ENCODE peak calls at places on chromosomes 1 and 21, in nine cellular contexts. One of them, this sample, is unnamed.

GRCh38 chr21:36846624-36847023 is 119.8 kb downstream of the HLCS start:
- DNase-seq in lung: no peak
- DNase-seq in A673: no peak
- DNase-seq in fibroblast of lung: no peak
- DNase-seq in ovary: no peak
- DNase-seq in glutamatergic neuron: no peak
- DNase-seq in prostate gland: peak
- DNase-seq in endothelial cell: no peak
- DNase-seq in GM23338: no peak
- DNase-seq in this sample: peak

GRCh38 chr1:10599194-10599861 is 124.6 kb downstream of the PEX14 start:
- DNase-seq in ovary: no peak
- DNase-seq in lung: no peak
- DNase-seq in A673: no peak
- DNase-seq in glutamatergic neuron: no peak
- DNase-seq in fibroblast of lung: peak
- DNase-seq in GM23338: no peak
- DNase-seq in prostate gland: no peak
- DNase-seq in endothelial cell: no peak
- DNase-seq in this sample: no peak

GRCh38 chr1:24364975-24365678 is 46.0 kb downstream of the GRHL3 start:
- DNase-seq in fibroblast of lung: peak
- DNase-seq in GM23338: no peak
- DNase-seq in glutamatergic neuron: no peak
- DNase-seq in lung: no peak
- DNase-seq in endothelial cell: no peak
- DNase-seq in A673: peak
- DNase-seq in ovary: no peak
- DNase-seq in prostate gland: no peak
- DNase-seq in this sample: no peak

GRCh38 chr1:234069760-234070159 is 165.3 kb downstream of the SLC35F3 start:
- DNase-seq in fibroblast of lung: peak
- DNase-seq in endothelial cell: no peak
- DNase-seq in A673: peak
- DNase-seq in ovary: no peak
- DNase-seq in glutamatergic neuron: no peak
- DNase-seq in GM23338: peak
- DNase-seq in prostate gland: no peak
- DNase-seq in lung: no peak
- DNase-seq in this sample: peak

GRCh38 chr1:248818505-248819374 is 7.0 kb downstream of the SH3BP5L start:
- DNase-seq in lung: no peak
- DNase-seq in fibroblast of lung: no peak
- DNase-seq in glutamatergic neuron: no peak
- DNase-seq in ovary: no peak
- DNase-seq in prostate gland: no peak
- DNase-seq in endothelial cell: no peak
- DNase-seq in GM23338: no peak
- DNase-seq in A673: no peak
- DNase-seq in this sample: no peak

GRCh38 chr1:226964068-226964425 is 24.0 kb downstream of the COQ8A start:
- DNase-seq in prostate gland: no peak
- DNase-seq in ovary: no peak
- DNase-seq in glutamatergic neuron: no peak
- DNase-seq in endothelial cell: no peak
- DNase-seq in GM23338: no peak
- DNase-seq in fibroblast of lung: no peak
- DNase-seq in lung: no peak
- DNase-seq in A673: no peak
- DNase-seq in this sample: no peak

GRCh38 chr1:229752679-229753078 is 126.6 kb downstream of the URB2 start:
- DNase-seq in lung: no peak
- DNase-seq in endothelial cell: no peak
- DNase-seq in GM23338: no peak
- DNase-seq in glutamatergic neuron: no peak
- DNase-seq in fibroblast of lung: no peak
- DNase-seq in prostate gland: no peak
- DNase-seq in ovary: no peak
- DNase-seq in A673: no peak
- DNase-seq in this sample: no peak

GRCh38 chr1:48917901-48918603 is 141.4 kb upstream of the BEND5 start:
- DNase-seq in GM23338: peak
- DNase-seq in ovary: no peak
- DNase-seq in glutamatergic neuron: peak
- DNase-seq in fibroblast of lung: no peak
- DNase-seq in prostate gland: no peak
- DNase-seq in endothelial cell: no peak
- DNase-seq in A673: no peak
- DNase-seq in lung: no peak
- DNase-seq in this sample: no peak

GRCh38 chr1:230215049-230215448 is 148.0 kb downstream of the GALNT2 start:
- DNase-seq in lung: peak
- DNase-seq in GM23338: peak
- DNase-seq in A673: peak
- DNase-seq in ovary: peak
- DNase-seq in fibroblast of lung: peak
- DNase-seq in prostate gland: no peak
- DNase-seq in endothelial cell: peak
- DNase-seq in glutamatergic neuron: peak
- DNase-seq in this sample: peak

GRCh38 chr1:9244501-9245229 is 10.1 kb downstream of the H6PD start:
- DNase-seq in prostate gland: peak
- DNase-seq in A673: no peak
- DNase-seq in glutamatergic neuron: no peak
- DNase-seq in endothelial cell: no peak
- DNase-seq in GM23338: no peak
- DNase-seq in ovary: no peak
- DNase-seq in fibroblast of lung: no peak
- DNase-seq in lung: peak
- DNase-seq in this sample: peak

GRCh38 chr1:110065841-110066240 is 4.6 kb downstream of the ALX3 start:
- DNase-seq in lung: no peak
- DNase-seq in fibroblast of lung: no peak
- DNase-seq in prostate gland: no peak
- DNase-seq in glutamatergic neuron: no peak
- DNase-seq in endothelial cell: no peak
- DNase-seq in GM23338: no peak
- DNase-seq in ovary: no peak
- DNase-seq in A673: peak
- DNase-seq in this sample: no peak

GRCh38 chr1:240595476-240595875 is 16.5 kb downstream of the GREM2 start:
- DNase-seq in lung: no peak
- DNase-seq in prostate gland: no peak
- DNase-seq in ovary: no peak
- DNase-seq in endothelial cell: no peak
- DNase-seq in fibroblast of lung: no peak
- DNase-seq in glutamatergic neuron: no peak
- DNase-seq in A673: no peak
- DNase-seq in GM23338: no peak
- DNase-seq in this sample: no peak

GRCh38 chr1:204174958-204175357 is 8.8 kb upstream of the REN start:
- DNase-seq in fibroblast of lung: no peak
- DNase-seq in ovary: no peak
- DNase-seq in glutamatergic neuron: no peak
- DNase-seq in GM23338: no peak
- DNase-seq in A673: no peak
- DNase-seq in lung: no peak
- DNase-seq in endothelial cell: no peak
- DNase-seq in prostate gland: no peak
- DNase-seq in this sample: no peak

DNA sequence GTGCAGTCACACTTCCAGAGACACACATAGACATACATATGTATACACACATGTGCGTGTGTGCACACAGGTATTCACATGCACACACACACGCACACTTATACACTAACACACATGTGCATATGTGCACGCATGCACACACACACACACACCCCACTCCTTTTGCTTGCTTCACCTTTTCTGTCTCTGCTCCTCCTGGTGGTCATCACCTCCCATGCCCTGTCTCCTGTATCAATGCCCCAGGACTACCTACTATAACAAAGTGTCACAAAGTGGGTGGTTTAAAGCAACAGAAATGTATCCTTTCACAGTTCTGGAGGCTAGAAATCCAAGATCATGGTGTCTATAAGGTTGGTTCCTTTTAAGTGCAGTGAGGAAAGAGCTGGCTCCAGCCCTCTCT is 27.4 kb downstream of the ETS2 start:
- DNase-seq in A673: no peak
- DNase-seq in endothelial cell: no peak
- DNase-seq in GM23338: no peak
- DNase-seq in prostate gland: no peak
- DNase-seq in lung: no peak
- DNase-seq in glutamatergic neuron: no peak
- DNase-seq in ovary: no peak
- DNase-seq in fibroblast of lung: no peak
- DNase-seq in this sample: no peak
- TF ChIP-seq CTCF in A673: no peak
- TF ChIP-seq CTCF in endothelial cell: no peak
- TF ChIP-seq CTCF in GM23338: peak
- TF ChIP-seq CTCF in prostate gland: no peak
- TF ChIP-seq CTCF in lung: no peak
- TF ChIP-seq CTCF in glutamatergic neuron: no peak
- TF ChIP-seq CTCF in ovary: no peak
- TF ChIP-seq CTCF in fibroblast of lung: no peak
- TF ChIP-seq CTCF in this sample: no peak

DNA sequence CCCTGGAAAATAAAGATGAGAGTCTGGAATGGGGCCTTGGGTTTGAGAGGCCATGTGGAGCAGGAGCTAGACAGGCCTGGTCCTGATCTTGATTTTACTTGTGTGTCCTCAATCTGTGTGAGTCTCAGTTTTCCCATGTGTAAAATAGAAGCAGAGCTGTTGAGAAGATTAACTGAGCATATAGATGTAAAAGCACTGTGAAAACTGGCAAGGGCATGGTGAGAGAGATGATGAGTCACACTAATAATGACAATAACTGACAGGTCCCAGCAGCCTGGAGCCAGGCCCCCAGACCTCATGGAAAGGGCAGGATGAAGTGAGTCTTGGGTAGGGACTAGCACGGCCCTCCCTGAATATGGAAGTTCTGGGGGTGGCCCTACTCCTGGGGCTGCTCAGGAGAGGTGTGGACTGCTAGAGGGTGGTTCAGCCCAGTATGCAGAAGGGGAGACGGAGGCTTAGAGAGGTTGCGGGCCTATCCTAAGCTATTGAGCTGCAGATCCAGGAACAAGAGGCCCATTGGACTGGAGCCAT is 2.8 kb upstream of the AHDC1 start:
- DNase-seq in A673: no peak
- DNase-seq in glutamatergic neuron: no peak
- DNase-seq in GM23338: no peak
- DNase-seq in prostate gland: no peak
- DNase-seq in lung: no peak
- DNase-seq in fibroblast of lung: peak
- DNase-seq in ovary: no peak
- DNase-seq in endothelial cell: no peak
- DNase-seq in this sample: no peak
- TF ChIP-seq CTCF in A673: no peak
- TF ChIP-seq CTCF in glutamatergic neuron: no peak
- TF ChIP-seq CTCF in GM23338: no peak
- TF ChIP-seq CTCF in prostate gland: no peak
- TF ChIP-seq CTCF in lung: no peak
- TF ChIP-seq CTCF in fibroblast of lung: no peak
- TF ChIP-seq CTCF in ovary: no peak
- TF ChIP-seq CTCF in endothelial cell: no peak
- TF ChIP-seq CTCF in this sample: no peak

DNA sequence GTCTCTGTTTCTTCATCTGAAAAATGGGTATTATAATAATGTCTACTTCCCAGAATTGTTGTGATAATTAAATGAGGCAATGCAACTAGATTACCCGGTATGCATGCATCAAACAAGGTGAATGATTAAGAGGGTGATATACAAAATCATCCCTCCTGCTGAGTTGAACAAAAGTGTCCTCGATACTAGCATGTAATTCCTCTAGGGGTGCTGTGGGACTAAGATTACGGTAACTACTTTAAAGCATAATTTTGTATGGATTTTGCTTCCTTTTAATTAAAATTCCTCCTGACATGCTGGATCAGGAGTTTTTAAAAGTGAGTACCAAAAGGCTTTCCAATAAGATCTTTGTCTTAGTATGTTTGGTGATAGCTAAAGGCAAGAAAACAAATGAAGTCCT is 98.7 kb upstream of the PRMT6 start:
- DNase-seq in fibroblast of lung: no peak
- DNase-seq in GM23338: peak
- DNase-seq in lung: no peak
- DNase-seq in glutamatergic neuron: no peak
- DNase-seq in ovary: no peak
- DNase-seq in endothelial cell: no peak
- DNase-seq in A673: no peak
- DNase-seq in prostate gland: no peak
- DNase-seq in this sample: no peak
- TF ChIP-seq CTCF in fibroblast of lung: no peak
- TF ChIP-seq CTCF in GM23338: peak
- TF ChIP-seq CTCF in lung: no peak
- TF ChIP-seq CTCF in glutamatergic neuron: no peak
- TF ChIP-seq CTCF in ovary: no peak
- TF ChIP-seq CTCF in endothelial cell: no peak
- TF ChIP-seq CTCF in A673: peak
- TF ChIP-seq CTCF in prostate gland: no peak
- TF ChIP-seq CTCF in this sample: no peak

GRCh38 chr1:116933586-116934515 is 24.1 kb downstream of the PTGFRN start:
- DNase-seq in ovary: no peak
- DNase-seq in fibroblast of lung: no peak
- DNase-seq in A673: no peak
- DNase-seq in endothelial cell: no peak
- DNase-seq in lung: no peak
- DNase-seq in glutamatergic neuron: no peak
- DNase-seq in GM23338: no peak
- DNase-seq in prostate gland: no peak
- DNase-seq in this sample: no peak

GRCh38 chr1:116931016-116931918 is 21.6 kb downstream of the PTGFRN start:
- DNase-seq in ovary: no peak
- DNase-seq in glutamatergic neuron: no peak
- DNase-seq in fibroblast of lung: no peak
- DNase-seq in prostate gland: no peak
- DNase-seq in endothelial cell: no peak
- DNase-seq in A673: no peak
- DNase-seq in GM23338: no peak
- DNase-seq in lung: no peak
- DNase-seq in this sample: no peak

GRCh38 chr1:116929961-116930592 is 20.4 kb downstream of the PTGFRN start:
- DNase-seq in ovary: no peak
- DNase-seq in endothelial cell: no peak
- DNase-seq in prostate gland: no peak
- DNase-seq in glutamatergic neuron: no peak
- DNase-seq in fibroblast of lung: no peak
- DNase-seq in lung: no peak
- DNase-seq in GM23338: no peak
- DNase-seq in A673: no peak
- DNase-seq in this sample: no peak

DNA sequence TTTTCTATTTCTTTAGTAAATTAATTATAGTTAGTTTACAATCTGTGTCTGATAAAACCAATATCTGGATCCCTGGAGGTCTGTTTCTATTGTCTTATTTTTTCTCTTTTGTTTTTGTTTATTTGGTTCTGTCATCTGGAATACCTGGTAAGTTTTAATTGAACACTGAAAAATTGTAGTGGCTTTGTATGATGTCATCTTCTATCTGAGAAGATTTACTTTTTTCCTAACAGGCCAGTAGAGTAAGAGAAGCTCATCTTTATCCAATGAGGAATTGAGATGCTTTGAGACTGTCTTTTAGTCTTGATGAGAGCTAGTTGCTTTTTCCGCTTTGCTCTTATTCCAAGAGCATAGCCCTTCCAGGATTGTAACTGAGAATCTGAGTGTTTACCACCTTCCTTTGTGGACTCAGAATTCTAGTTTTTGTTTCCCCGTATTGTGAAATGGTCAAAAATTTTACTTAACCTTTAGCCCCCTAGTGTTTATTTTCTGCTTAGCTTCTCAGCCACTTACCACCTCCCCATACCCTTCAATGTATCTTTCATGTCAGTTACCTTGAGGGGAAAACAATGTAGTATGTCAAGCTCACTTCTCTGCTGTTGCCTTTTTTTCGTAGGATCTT is 25.0 kb downstream of the PTGFRN start:
- DNase-seq in lung: no peak
- DNase-seq in A673: no peak
- DNase-seq in endothelial cell: no peak
- DNase-seq in GM23338: peak
- DNase-seq in ovary: no peak
- DNase-seq in fibroblast of lung: no peak
- DNase-seq in prostate gland: no peak
- DNase-seq in glutamatergic neuron: no peak
- DNase-seq in this sample: no peak
- TF ChIP-seq CTCF in lung: no peak
- TF ChIP-seq CTCF in A673: peak
- TF ChIP-seq CTCF in endothelial cell: peak
- TF ChIP-seq CTCF in GM23338: peak
- TF ChIP-seq CTCF in ovary: no peak
- TF ChIP-seq CTCF in fibroblast of lung: no peak
- TF ChIP-seq CTCF in prostate gland: no peak
- TF ChIP-seq CTCF in glutamatergic neuron: peak
- TF ChIP-seq CTCF in this sample: no peak

This sample was measured in LNCaP clone FGC.